ENCODE peak calls at places on chromosomes 2 and 18, in seven cellular contexts. One of them, this sample, is unnamed.

GRCh38 chr18:24138281-24138883 is 480 bp upstream of the CABYR start:
- DNase-seq in mesendoderm: no peak
- DNase-seq in H1: no peak
- DNase-seq in mesenchymal stem cell: no peak
- DNase-seq in H9: no peak
- DNase-seq in IMR-90: no peak
- DNase-seq in trophoblast cell: no peak
- DNase-seq in this sample: no peak

GRCh38 chr2:181978351-181979150 is 7.1 kb upstream of the PPP1R1C start:
- DNase-seq in H9: no peak
- DNase-seq in mesenchymal stem cell: peak
- DNase-seq in mesendoderm: no peak
- DNase-seq in IMR-90: peak
- DNase-seq in trophoblast cell: peak
- DNase-seq in H1: no peak
- DNase-seq in this sample: no peak

GRCh38 chr2:47520302-47520630 is 117.3 kb downstream of the MSH2 start:
- DNase-seq in mesenchymal stem cell: no peak
- DNase-seq in H9: no peak
- DNase-seq in trophoblast cell: no peak
- DNase-seq in mesendoderm: no peak
- DNase-seq in H1: no peak
- DNase-seq in IMR-90: no peak
- DNase-seq in this sample: no peak

GRCh38 chr2:238761802-238762373 is 86.0 kb upstream of the TWIST2 start:
- DNase-seq in H1: no peak
- DNase-seq in mesenchymal stem cell: peak
- DNase-seq in H9: peak
- DNase-seq in IMR-90: peak
- DNase-seq in trophoblast cell: no peak
- DNase-seq in mesendoderm: peak
- DNase-seq in this sample: peak

GRCh38 chr2:136327162-136327852 is 209.4 kb upstream of the CXCR4 start:
- DNase-seq in mesenchymal stem cell: peak
- DNase-seq in mesendoderm: peak
- DNase-seq in H9: no peak
- DNase-seq in trophoblast cell: peak
- DNase-seq in H1: no peak
- DNase-seq in IMR-90: peak
- DNase-seq in this sample: no peak

GRCh38 chr2:163630836-163631235 is 105.0 kb downstream of the FIGN start:
- DNase-seq in IMR-90: no peak
- DNase-seq in mesenchymal stem cell: no peak
- DNase-seq in H9: no peak
- DNase-seq in trophoblast cell: no peak
- DNase-seq in mesendoderm: no peak
- DNase-seq in H1: no peak
- DNase-seq in this sample: no peak

GRCh38 chr2:1977655-1978054 is 233.3 kb upstream of the PXDN start:
- DNase-seq in IMR-90: no peak
- DNase-seq in H1: no peak
- DNase-seq in mesenchymal stem cell: no peak
- DNase-seq in H9: no peak
- DNase-seq in trophoblast cell: no peak
- DNase-seq in mesendoderm: no peak
- DNase-seq in this sample: no peak

GRCh38 chr2:108305901-108306300 is 17.2 kb downstream of the SULT1C2 start:
- DNase-seq in H1: no peak
- DNase-seq in trophoblast cell: no peak
- DNase-seq in H9: no peak
- DNase-seq in IMR-90: peak
- DNase-seq in mesenchymal stem cell: no peak
- DNase-seq in mesendoderm: no peak
- DNase-seq in this sample: no peak

GRCh38 chr2:862723-863466 is 87.8 kb upstream of the SNTG2 start:
- DNase-seq in mesenchymal stem cell: no peak
- DNase-seq in IMR-90: no peak
- DNase-seq in mesendoderm: no peak
- DNase-seq in trophoblast cell: no peak
- DNase-seq in H9: peak
- DNase-seq in H1: no peak
- DNase-seq in this sample: no peak

GRCh38 chr2:215452725-215453124 is 16.9 kb upstream of the FN1 start:
- DNase-seq in IMR-90: no peak
- DNase-seq in trophoblast cell: no peak
- DNase-seq in H9: peak
- DNase-seq in mesendoderm: peak
- DNase-seq in mesenchymal stem cell: no peak
- DNase-seq in H1: peak
- DNase-seq in this sample: no peak

GRCh38 chr18:26867471-26867870 is 2.0 kb upstream of the AQP4 start:
- DNase-seq in mesendoderm: no peak
- DNase-seq in mesenchymal stem cell: no peak
- DNase-seq in trophoblast cell: no peak
- DNase-seq in H9: no peak
- DNase-seq in H1: no peak
- DNase-seq in IMR-90: no peak
- DNase-seq in this sample: no peak

GRCh38 chr18:22668496-22668895 is 250.8 kb upstream of the CTAGE1 start:
- DNase-seq in H9: no peak
- DNase-seq in trophoblast cell: peak
- DNase-seq in H1: no peak
- DNase-seq in mesendoderm: no peak
- DNase-seq in IMR-90: no peak
- DNase-seq in mesenchymal stem cell: peak
- DNase-seq in this sample: no peak

GRCh38 chr2:229445501-229446294 is 174.6 kb upstream of the PID1 start:
- DNase-seq in H9: no peak
- DNase-seq in IMR-90: peak
- DNase-seq in trophoblast cell: no peak
- DNase-seq in mesenchymal stem cell: peak
- DNase-seq in mesendoderm: no peak
- DNase-seq in H1: no peak
- DNase-seq in this sample: no peak

GRCh38 chr2:100603945-100604633 is 41.3 kb downstream of the PDCL3 start:
- DNase-seq in H9: no peak
- DNase-seq in mesenchymal stem cell: peak
- DNase-seq in mesendoderm: peak
- DNase-seq in trophoblast cell: no peak
- DNase-seq in H1: no peak
- DNase-seq in IMR-90: no peak
- DNase-seq in this sample: no peak

GRCh38 chr2:202418027-202418426 is 41.9 kb downstream of the BMPR2 start:
- DNase-seq in mesendoderm: peak
- DNase-seq in IMR-90: no peak
- DNase-seq in trophoblast cell: no peak
- DNase-seq in mesenchymal stem cell: no peak
- DNase-seq in H1: no peak
- DNase-seq in H9: no peak
- DNase-seq in this sample: no peak

GRCh38 chr2:85648619-85649018 is 19.4 kb downstream of the SFTPB start:
- DNase-seq in trophoblast cell: no peak
- DNase-seq in IMR-90: peak
- DNase-seq in mesenchymal stem cell: peak
- DNase-seq in H9: no peak
- DNase-seq in H1: no peak
- DNase-seq in mesendoderm: peak
- DNase-seq in this sample: no peak

GRCh38 chr2:18976112-18976961 is 382.1 kb downstream of the OSR1 start:
- DNase-seq in H1: no peak
- DNase-seq in H9: no peak
- DNase-seq in IMR-90: peak
- DNase-seq in mesendoderm: no peak
- DNase-seq in trophoblast cell: no peak
- DNase-seq in mesenchymal stem cell: peak
- DNase-seq in this sample: no peak

GRCh38 chr2:128003463-128003862 is 24.4 kb downstream of the SAP130 start:
- DNase-seq in mesendoderm: no peak
- DNase-seq in mesenchymal stem cell: no peak
- DNase-seq in H9: no peak
- DNase-seq in trophoblast cell: no peak
- DNase-seq in IMR-90: no peak
- DNase-seq in H1: no peak
- DNase-seq in this sample: no peak

DNA sequence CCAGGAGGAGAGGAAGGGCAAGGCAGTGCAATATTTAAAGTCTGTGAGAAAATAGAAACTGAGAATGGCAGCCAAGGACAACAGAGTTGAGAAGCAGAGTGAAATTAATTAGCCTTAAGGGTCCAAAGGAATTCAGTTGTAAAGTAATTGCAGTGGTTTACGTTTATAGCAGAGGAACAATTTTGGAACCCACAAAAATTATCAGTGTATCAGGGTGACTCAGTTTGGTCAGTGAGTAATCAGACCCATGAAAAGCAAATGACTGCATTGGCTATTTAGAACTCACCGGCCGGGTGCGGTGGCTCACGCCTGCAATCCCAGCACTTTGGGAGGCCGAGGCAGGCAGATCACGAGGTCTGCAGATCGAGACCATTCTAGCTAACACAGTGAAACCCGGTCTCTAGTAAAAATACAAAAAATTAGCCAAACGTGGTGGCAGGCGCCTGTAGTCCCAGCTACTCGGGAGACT is 245.8 kb upstream of the SLC39A10 start:
- DNase-seq in IMR-90: peak
- DNase-seq in H9: no peak
- DNase-seq in trophoblast cell: no peak
- DNase-seq in mesenchymal stem cell: no peak
- DNase-seq in H1: no peak
- DNase-seq in mesendoderm: no peak
- DNase-seq in this sample: no peak
- H3K4me2 ChIP-seq in IMR-90: no peak
- H3K4me2 ChIP-seq in H9: no peak
- H3K4me2 ChIP-seq in trophoblast cell: no peak
- H3K4me2 ChIP-seq in mesenchymal stem cell: no peak
- H3K4me2 ChIP-seq in H1: no peak
- H3K4me2 ChIP-seq in mesendoderm: no peak
- H3K4me2 ChIP-seq in this sample: no peak

GRCh38 chr2:70724366-70724765 is 43.6 kb downstream of the ADD2 start:
- DNase-seq in trophoblast cell: no peak
- DNase-seq in H1: no peak
- DNase-seq in H9: peak
- DNase-seq in mesendoderm: no peak
- DNase-seq in IMR-90: no peak
- DNase-seq in mesenchymal stem cell: no peak
- DNase-seq in this sample: no peak

GRCh38 chr2:70728128-70728527 is 39.9 kb downstream of the ADD2 start:
- DNase-seq in mesendoderm: peak
- DNase-seq in trophoblast cell: no peak
- DNase-seq in mesenchymal stem cell: no peak
- DNase-seq in H1: peak
- DNase-seq in IMR-90: no peak
- DNase-seq in H9: peak
- DNase-seq in this sample: no peak

GRCh38 chr2:70726947-70727725 is 40.9 kb downstream of the ADD2 start:
- DNase-seq in trophoblast cell: no peak
- DNase-seq in mesendoderm: no peak
- DNase-seq in IMR-90: peak
- DNase-seq in H9: peak
- DNase-seq in mesenchymal stem cell: no peak
- DNase-seq in H1: no peak
- DNase-seq in this sample: no peak

GRCh38 chr2:70726186-70726585 is 41.8 kb downstream of the ADD2 start:
- DNase-seq in H9: peak
- DNase-seq in mesenchymal stem cell: no peak
- DNase-seq in IMR-90: no peak
- DNase-seq in trophoblast cell: no peak
- DNase-seq in H1: no peak
- DNase-seq in mesendoderm: no peak
- DNase-seq in this sample: peak

GRCh38 chr2:70725505-70725904 is 42.5 kb downstream of the ADD2 start:
- DNase-seq in mesenchymal stem cell: no peak
- DNase-seq in trophoblast cell: no peak
- DNase-seq in mesendoderm: no peak
- DNase-seq in H1: no peak
- DNase-seq in H9: peak
- DNase-seq in IMR-90: no peak
- DNase-seq in this sample: no peak
- H4K8ac ChIP-seq in mesenchymal stem cell: no peak
- H4K8ac ChIP-seq in trophoblast cell: no peak
- H4K8ac ChIP-seq in mesendoderm: no peak
- H4K8ac ChIP-seq in H1: no peak
- H4K8ac ChIP-seq in H9: no peak
- H4K8ac ChIP-seq in IMR-90: no peak
- H4K8ac ChIP-seq in this sample: no peak

GRCh38 chr2:130911996-130912395 is 75.3 kb downstream of the ARHGEF4 start:
- DNase-seq in trophoblast cell: no peak
- DNase-seq in H1: no peak
- DNase-seq in mesenchymal stem cell: no peak
- DNase-seq in IMR-90: no peak
- DNase-seq in mesendoderm: no peak
- DNase-seq in H9: no peak
- DNase-seq in this sample: no peak

GRCh38 chr2:130915149-130915548 is 78.4 kb downstream of the ARHGEF4 start:
- DNase-seq in mesendoderm: no peak
- DNase-seq in mesenchymal stem cell: no peak
- DNase-seq in H1: no peak
- DNase-seq in trophoblast cell: no peak
- DNase-seq in IMR-90: no peak
- DNase-seq in H9: no peak
- DNase-seq in this sample: no peak

GRCh38 chr2:130915595-130916437 is 79.1 kb downstream of the ARHGEF4 start:
- DNase-seq in trophoblast cell: no peak
- DNase-seq in H9: no peak
- DNase-seq in IMR-90: no peak
- DNase-seq in H1: no peak
- DNase-seq in mesendoderm: no peak
- DNase-seq in mesenchymal stem cell: no peak
- DNase-seq in this sample: no peak

GRCh38 chr2:130912471-130912870 is 75.8 kb downstream of the ARHGEF4 start:
- DNase-seq in trophoblast cell: no peak
- DNase-seq in mesenchymal stem cell: no peak
- DNase-seq in H1: no peak
- DNase-seq in IMR-90: no peak
- DNase-seq in H9: no peak
- DNase-seq in mesendoderm: no peak
- DNase-seq in this sample: no peak

DNA sequence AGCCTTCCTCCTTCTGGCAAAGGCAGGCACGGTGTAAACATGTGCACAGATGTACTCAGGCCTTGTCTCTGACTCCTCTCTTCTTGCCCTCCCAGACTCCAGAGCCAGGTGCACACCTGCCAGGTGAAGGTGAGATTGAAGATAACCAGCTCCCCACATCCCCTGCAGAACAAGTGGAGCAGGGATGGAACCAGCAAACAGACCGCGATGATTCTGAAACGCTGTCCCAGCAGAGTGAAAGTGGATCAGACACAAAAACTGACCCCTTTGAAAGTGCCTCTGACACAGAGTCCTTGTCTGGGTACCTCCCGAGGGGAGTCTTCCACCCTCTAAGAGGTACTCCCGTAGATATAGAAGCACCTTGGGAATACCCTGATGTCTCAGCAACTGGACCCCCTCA is 77.2 kb downstream of the ARHGEF4 start:
- DNase-seq in mesenchymal stem cell: no peak
- DNase-seq in H1: no peak
- DNase-seq in mesendoderm: no peak
- DNase-seq in H9: no peak
- DNase-seq in trophoblast cell: no peak
- DNase-seq in IMR-90: no peak
- DNase-seq in this sample: no peak
- H3K4me2 ChIP-seq in mesenchymal stem cell: no peak
- H3K4me2 ChIP-seq in H1: no peak
- H3K4me2 ChIP-seq in mesendoderm: no peak
- H3K4me2 ChIP-seq in H9: no peak
- H3K4me2 ChIP-seq in trophoblast cell: no peak
- H3K4me2 ChIP-seq in IMR-90: no peak
- H3K4me2 ChIP-seq in this sample: no peak

GRCh38 chr2:37865640-37866039 is 59.4 kb upstream of the RMDN2 start:
- DNase-seq in trophoblast cell: no peak
- DNase-seq in H9: no peak
- DNase-seq in IMR-90: no peak
- DNase-seq in mesenchymal stem cell: no peak
- DNase-seq in mesendoderm: no peak
- DNase-seq in H1: no peak
- DNase-seq in this sample: no peak
- H4K8ac ChIP-seq in trophoblast cell: no peak
- H4K8ac ChIP-seq in H9: no peak
- H4K8ac ChIP-seq in IMR-90: no peak
- H4K8ac ChIP-seq in mesenchymal stem cell: no peak
- H4K8ac ChIP-seq in mesendoderm: no peak
- H4K8ac ChIP-seq in H1: no peak
- H4K8ac ChIP-seq in this sample: no peak

This sample was measured in neuronal stem cell.